ENCODE peak calls at places on chromosomes 13 and 19, in seven cellular contexts. O is cardiac muscle cell, V is prostate gland, R is thoracic aorta, I is H9, S is HCT116, L is IMR-90. W is an unnamed sample.
A peak's percentile ranks its signal among the peaks of the same experiment; 100 is the strongest.

GRCh38 chr19:42197375-42197817 is 20.1 kb downstream of the DEDD2 start:
- DNase-seq in L (no peak), R (no peak), S (no peak), O (no peak), I (peak; percentile 66), V (no peak), W (no peak)

GRCh38 chr13:101959016-101959415 is 442.8 kb downstream of the FGF14 start:
- DNase-seq in S (no peak), R (no peak), O (no peak), V (no peak), L (no peak), I (no peak), W (no peak)

GRCh38 chr13:97003071-97003470 is 8.8 kb upstream of the OXGR1 start:
- DNase-seq in S (no peak), I (no peak), O (no peak), R (no peak), V (no peak), L (no peak), W (no peak)

GRCh38 chr13:40438022-40438692 is 228.3 kb downstream of the FOXO1 start:
- DNase-seq in I (no peak), V (no peak), O (no peak), S (no peak), R (no peak), L (no peak), W (no peak)

GRCh38 chr13:109704771-109705628 is 81.4 kb downstream of the IRS2 start:
- DNase-seq in L (no peak), S (no peak), V (no peak), R (no peak), O (no peak), I (no peak), W (no peak)

GRCh38 chr13:24619302-24619701 is 60.9 kb upstream of the ATP12A start:
- DNase-seq in I (no peak), O (no peak), L (no peak), S (no peak), V (no peak), R (no peak), W (no peak)

GRCh38 chr19:40663712-40664692 is 26.4 kb downstream of the NUMBL start:
- DNase-seq in V (no peak), I (no peak), L (peak; percentile 50), O (no peak), R (no peak), S (no peak), W (peak; percentile 3)

GRCh38 chr13:67228031-67228430 is 2.1 kb downstream of the PCDH9 start:
- DNase-seq in L (no peak), R (no peak), I (no peak), S (no peak), V (no peak), O (no peak), W (no peak)

GRCh38 chr19:14476663-14477401 is 1.7 kb upstream of the PTGER1 start:
- DNase-seq in R (no peak), V (no peak), I (no peak), L (peak; percentile 88), O (peak; percentile 57), S (peak; percentile 48), W (peak; percentile 46)

GRCh38 chr19:4712771-4713170 is 10.9 kb downstream of the DPP9 start:
- DNase-seq in O (no peak), R (no peak), I (no peak), V (no peak), L (no peak), S (no peak), W (no peak)

GRCh38 chr13:95300625-95301134 is 571 bp downstream of the ABCC4 start:
- DNase-seq in S (peak; percentile 23), I (peak; percentile 50), V (peak; percentile 66), L (peak; percentile 67), O (peak; percentile 32), R (no peak), W (no peak)

GRCh38 chr19:1776606-1777147 is 23.4 kb downstream of the ONECUT3 start:
- DNase-seq in O (no peak), V (no peak), R (no peak), S (no peak), L (no peak), I (no peak), W (no peak)

GRCh38 chr13:46996316-46996715 is 99.5 kb upstream of the HTR2A start:
- DNase-seq in V (no peak), L (no peak), S (no peak), R (no peak), O (no peak), I (no peak), W (no peak)

GRCh38 chr13:98821372-98822237 is 69.1 kb upstream of the SLC15A1 start:
- DNase-seq in R (no peak), V (no peak), I (no peak), S (no peak), L (no peak), O (peak; percentile 11), W (no peak)

GRCh38 chr13:28854657-28855056 is 34.5 kb downstream of the MTUS2 start:
- DNase-seq in O (no peak), L (no peak), S (no peak), R (no peak), I (peak; percentile 48), V (no peak), W (no peak)

GRCh38 chr13:94009696-94010095 is 469.8 kb downstream of the DCT start:
- DNase-seq in I (no peak), O (no peak), S (no peak), V (no peak), R (no peak), L (peak; percentile 64), W (no peak)

GRCh38 chr19:4678881-4679379 is 8.8 kb upstream of the MYDGF start:
- DNase-seq in V (no peak), L (no peak), S (peak; percentile 51), R (no peak), O (peak; percentile 59), I (peak; percentile 98), W (no peak)

DNA sequence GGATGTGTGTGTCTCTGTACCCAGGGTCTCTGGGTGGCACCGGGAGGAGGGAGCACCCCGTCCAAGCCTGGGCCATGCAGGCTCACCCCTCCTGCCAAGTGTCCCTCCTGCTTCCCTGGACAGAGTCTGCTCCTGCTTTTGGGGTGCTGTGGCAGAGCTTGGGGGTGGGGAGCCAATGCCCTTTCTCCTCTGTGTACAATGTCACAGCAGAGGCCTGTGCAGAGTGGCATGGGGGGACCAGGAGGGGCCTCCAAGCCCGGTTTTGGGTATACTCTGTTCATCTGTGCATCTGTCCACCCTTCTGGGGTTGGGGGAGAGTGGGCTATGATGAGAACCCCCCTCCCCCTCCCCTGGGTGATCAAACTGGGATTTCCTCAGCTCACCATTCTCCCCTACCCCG is 33.5 kb downstream of the PDE4A start:
- DNase-seq in V (no peak), L (no peak), I (no peak), S (no peak), O (no peak), R (no peak), W (no peak)
- H3K27me3 ChIP-seq in V (no peaks in the 10 kb centered on the region), L (no peaks in the 10 kb centered on the region), I (no peaks in the 10 kb centered on the region), S (no peaks in the 10 kb centered on the region), O (no peaks in the 10 kb centered on the region), R (no peaks in the 10 kb centered on the region), W (no peaks in the 10 kb centered on the region)

GRCh38 chr13:74074723-74075122 is 59.5 kb downstream of the KLF12 start:
- DNase-seq in L (peak; percentile 46), S (no peak), I (no peak), V (no peak), O (no peak), R (no peak), W (no peak)

GRCh38 chr13:74077847-74078246 is 56.4 kb downstream of the KLF12 start:
- DNase-seq in R (no peak), I (no peak), V (no peak), L (no peak), O (no peak), S (no peak), W (no peak)

GRCh38 chr13:74080762-74081161 is 53.4 kb downstream of the KLF12 start:
- DNase-seq in R (no peak), I (no peak), O (no peak), L (no peak), S (no peak), V (no peak), W (peak; percentile 19)

GRCh38 chr13:74073231-74073630 is 61.0 kb downstream of the KLF12 start:
- DNase-seq in V (no peak), R (no peak), O (no peak), L (no peak), I (no peak), S (no peak), W (no peak)

GRCh38 chr13:74077375-74077774 is 56.8 kb downstream of the KLF12 start:
- DNase-seq in V (no peak), O (no peak), L (no peak), S (no peak), R (no peak), I (no peak), W (no peak)
- H3K27ac ChIP-seq in V (no peak overlapping the region), O (no peak overlapping the region), L (no peak overlapping the region), S (no peak overlapping the region), R (no peak overlapping the region), I (no peak overlapping the region), W (no peak overlapping the region)

GRCh38 chr13:61774903-61775302 is 359.3 kb upstream of the PCDH20 start:
- DNase-seq in V (no peak), I (no peak), S (no peak), O (no peak), L (no peak), R (no peak), W (no peak)

GRCh38 chr13:61766667-61767058 is 351.0 kb upstream of the PCDH20 start:
- DNase-seq in O (no peak), R (no peak), L (no peak), S (no peak), V (no peak), I (no peak), W (no peak)

GRCh38 chr13:61768175-61768574 is 352.5 kb upstream of the PCDH20 start:
- DNase-seq in S (no peak), R (no peak), O (no peak), V (no peak), I (no peak), L (no peak), W (no peak)

GRCh38 chr13:61765940-61766666 is 350.5 kb upstream of the PCDH20 start:
- DNase-seq in L (no peak), R (no peak), V (no peak), O (no peak), I (no peak), S (no peak), W (no peak)

DNA sequence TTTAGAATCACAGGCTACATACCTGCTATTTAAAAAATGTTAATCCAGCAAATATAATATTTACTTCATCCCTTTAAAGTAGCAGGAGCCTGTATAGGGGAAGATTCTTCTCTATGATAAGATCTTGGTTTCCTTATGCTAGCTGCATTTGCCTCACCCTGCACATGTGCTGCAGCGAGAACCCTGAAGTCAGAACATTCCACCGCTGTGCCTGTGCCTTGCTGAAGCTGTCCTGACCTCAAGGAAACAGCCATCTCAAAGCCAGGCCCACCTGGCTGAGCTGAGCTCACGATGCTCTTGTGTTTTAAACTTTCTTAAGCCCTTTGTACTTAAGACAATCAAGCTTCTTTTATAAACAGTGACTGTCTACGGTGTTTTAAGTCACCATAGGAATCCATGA is 355.0 kb upstream of the PCDH20 start:
- DNase-seq in I (no peak), O (peak; percentile 4), V (no peak), S (no peak), L (no peak), R (no peak), W (no peak)
- H3K27me3 ChIP-seq in I (no peaks in the 10 kb centered on the region), O (no peaks in the 10 kb centered on the region), V (no peaks in the 10 kb centered on the region), S (no peaks in the 10 kb centered on the region), L (no peaks in the 10 kb centered on the region), R (no peaks in the 10 kb centered on the region), W (no peaks in the 10 kb centered on the region)

DNA sequence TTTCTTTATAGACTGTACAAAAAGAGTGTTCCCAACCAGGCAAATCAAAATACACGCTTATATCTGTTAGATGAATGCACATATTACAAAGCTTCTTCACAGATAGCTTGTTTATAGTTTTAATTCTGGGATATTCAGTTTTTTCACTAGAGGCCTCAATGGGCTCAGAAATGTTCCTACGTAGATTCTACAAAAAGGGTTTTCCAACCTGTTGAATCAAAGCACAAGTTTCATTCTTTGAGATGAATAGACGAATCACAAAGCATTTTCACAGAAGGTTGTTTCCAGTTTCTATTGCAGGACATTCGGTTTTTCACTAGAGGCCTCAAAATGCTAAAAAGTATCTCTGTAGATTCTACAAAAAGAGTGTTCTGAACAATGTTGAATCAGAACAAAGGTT is 1490.3 kb downstream of the UQCRFS1 start:
- DNase-seq in R (no peak), V (no peak), S (no peak), I (no peak), L (no peak), O (no peak), W (no peak)
- H3K27ac ChIP-seq in R (no peak overlapping the region), V (no peak overlapping the region), S (no peak overlapping the region), I (no peak overlapping the region), L (no peak overlapping the region), O (no peak overlapping the region), W (no peak overlapping the region)

W was measured in CD4-positive, alpha-beta memory T cell.